ENCODE peak calls at places on chromosomes 7 and 10, in eight cellular contexts. J, Q, B, S, V, D, C and O are unnamed samples.

GRCh38 chr7:149870701-149871483 is 2.9 kb upstream of the ATP6V0E2 start:
- DNase-seq in B (no peak), V (no peak), D (no peak), C (no peak), J (no peak), S (no peak), Q (no peak), O (no peak)

GRCh38 chr7:150432915-150433892 is 17.2 kb upstream of the GIMAP8 start:
- DNase-seq in B (no peak), C (no peak), V (no peak), D (no peak), Q (no peak), J (no peak), S (no peak), O (no peak)

GRCh38 chr10:87505366-87506113 is 847 bp downstream of the MINPP1 start:
- DNase-seq in S (no peak), V (peak; percentile 48), D (peak; percentile 74), C (peak; percentile 15), B (peak; percentile 20), Q (peak; percentile 54), J (peak; percentile 75), O (peak; percentile 45)

GRCh38 chr7:107327986-107328569 is 141.8 kb upstream of the GPR22 start:
- DNase-seq in Q (no peak), V (peak; percentile 1), C (no peak), D (peak; percentile 84), J (no peak), B (no peak), S (no peak), O (peak; percentile 60)

GRCh38 chr10:15300145-15300544 is 70.9 kb downstream of the FAM171A1 start:
- DNase-seq in D (no peak), J (no peak), B (no peak), Q (no peak), V (no peak), S (no peak), C (no peak), O (no peak)

GRCh38 chr10:77637986-77638765 is 568 bp upstream of the KCNMA1 start:
- DNase-seq in B (no peak), S (no peak), V (peak; percentile 41), D (peak; percentile 55), J (peak; percentile 69), C (no peak), Q (peak; percentile 30), O (peak; percentile 68)

GRCh38 chr10:25804505-25804904 is 129.5 kb upstream of the MYO3A start:
- DNase-seq in S (no peak), C (no peak), J (no peak), D (no peak), V (no peak), Q (no peak), B (no peak), O (no peak)

GRCh38 chr10:17816208-17816607 is 7.1 kb downstream of the MRC1 start:
- DNase-seq in D (no peak), B (no peak), V (no peak), S (no peak), C (no peak), Q (no peak), J (no peak), O (no peak)

GRCh38 chr7:73307436-73307835 is 1.2 kb downstream of the NSUN5 start:
- DNase-seq in B (no peak), D (no peak), C (no peak), Q (no peak), J (no peak), V (no peak), S (no peak), O (no peak)

GRCh38 chr7:41630741-41631140 is 72.1 kb downstream of the INHBA start:
- DNase-seq in Q (no peak), B (no peak), D (no peak), C (no peak), V (no peak), J (no peak), S (no peak), O (no peak)

GRCh38 chr10:102621418-102622325 is 22.6 kb upstream of the TRIM8 start:
- DNase-seq in S (no peak), V (no peak), B (no peak), Q (no peak), J (no peak), C (no peak), D (no peak), O (peak; percentile 35)

GRCh38 chr10:6237189-6237496 is 34.4 kb downstream of the PFKFB3 start:
- DNase-seq in C (no peak), D (no peak), J (no peak), S (no peak), V (no peak), Q (no peak), B (no peak), O (no peak)

GRCh38 chr7:31107106-31108090 is 55.3 kb downstream of the ADCYAP1R1 start:
- DNase-seq in V (no peak), S (no peak), D (no peak), B (no peak), J (no peak), C (no peak), Q (no peak), O (no peak)

GRCh38 chr7:80722596-80723141 is 84.2 kb downstream of the CD36 start:
- DNase-seq in C (no peak), S (no peak), D (peak; percentile 99), Q (no peak), J (no peak), V (peak; percentile 57), B (no peak), O (peak; percentile 99)

GRCh38 chr10:91909178-91909677 is at the start of gene FGFBP3:
- DNase-seq in J (peak; percentile 52), C (peak; percentile 34), V (peak; percentile 35), S (no peak), Q (peak; percentile 84), B (no peak), D (peak; percentile 46), O (peak; percentile 23)